ENCODE peak calls at places on chromosomes 11 and 22, in seven cellular contexts. I, R, D, T, F, P and A are unnamed samples. For H3K36me3, the result is how much of the 10 kb centered on the place peaks cover.

GRCh38 chr11:29119116-29119515 is 897.7 kb downstream of the KCNA4 start:
- DNase-seq in I (no peak), R (no peak), D (no peak), T (no peak), F (no peak), P (no peak), A (no peak)

GRCh38 chr11:124944565-124944964 is 8.7 kb upstream of the HEPACAM start:
- DNase-seq in I (no peak), R (no peak), D (no peak), T (no peak), F (no peak), P (no peak), A (no peak)

GRCh38 chr11:75150079-75150478 is 828 bp upstream of the SLCO2B1 start:
- DNase-seq in I (no peak), R (no peak), D (no peak), T (no peak), F (no peak), P (no peak), A (no peak)

GRCh38 chr22:40196628-40197027 is 18.9 kb downstream of the TNRC6B start:
- DNase-seq in I (peak), R (no peak), D (no peak), T (no peak), F (no peak), P (no peak), A (no peak)

GRCh38 chr11:81655351-81655750 is 1078.3 kb downstream of the FAM181B start:
- DNase-seq in I (no peak), R (no peak), D (no peak), T (no peak), F (no peak), P (no peak), A (no peak)

GRCh38 chr11:69869311-69869939 is 50.2 kb upstream of the FGF3 start:
- DNase-seq in I (no peak), R (no peak), D (no peak), T (no peak), F (no peak), P (no peak), A (no peak)

GRCh38 chr11:32231909-32232493 is 141.1 kb downstream of the RCN1 start:
- DNase-seq in I (peak), R (no peak), D (no peak), T (no peak), F (peak), P (no peak), A (no peak)

GRCh38 chr22:27125539-27125938 is 468.2 kb downstream of the MIAT start:
- DNase-seq in I (no peak), R (no peak), D (no peak), T (no peak), F (no peak), P (no peak), A (no peak)

GRCh38 chr11:106523921-106524320 is 446.5 kb downstream of the AASDHPPT start:
- DNase-seq in I (no peak), R (no peak), D (no peak), T (no peak), F (no peak), P (no peak), A (no peak)

GRCh38 chr22:50287731-50288130 is 17.6 kb upstream of the MAPK11 start:
- DNase-seq in I (no peak), R (no peak), D (no peak), T (no peak), F (no peak), P (no peak), A (no peak)

GRCh38 chr11:120228794-120229384 is 11.1 kb upstream of the POU2F3 start:
- DNase-seq in I (no peak), R (no peak), D (no peak), T (no peak), F (no peak), P (no peak), A (no peak)

GRCh38 chr22:35318346-35319215 is 18.9 kb downstream of the TOM1 start:
- DNase-seq in I (no peak), R (no peak), D (no peak), T (peak), F (no peak), P (no peak), A (no peak)
- H3K36me3 ChIP-seq in I (under half), R (under half), D (under half), T (under half), F (under half), P (under half), A (under half)

DNA sequence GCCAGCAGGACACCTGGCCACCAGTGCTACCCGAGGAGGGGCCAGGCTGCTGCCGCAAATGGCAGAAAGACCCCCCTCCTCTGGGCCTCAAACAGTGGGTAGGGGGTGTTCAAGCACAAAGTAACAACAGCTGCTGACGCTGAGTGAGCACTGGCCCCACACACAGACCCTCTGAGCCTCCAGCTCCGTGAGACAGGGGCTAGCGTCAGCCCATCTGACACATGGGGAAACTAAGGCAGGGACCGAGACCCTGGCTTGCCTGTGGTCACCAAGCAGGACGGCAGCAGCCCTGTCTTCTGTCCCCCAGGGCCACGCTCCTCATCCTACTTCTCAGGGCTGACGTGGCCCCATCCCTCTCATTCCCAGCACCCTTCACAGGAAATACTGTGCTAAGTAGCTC is 36.5 kb downstream of the NUP50 start:
- DNase-seq in I (no peak), R (peak), D (no peak), T (no peak), F (no peak), P (no peak), A (no peak)
- H3K36me3 ChIP-seq in I (under half), R (under half), D (under half), T (under half), F (under half), P (under half), A (under half)

DNA sequence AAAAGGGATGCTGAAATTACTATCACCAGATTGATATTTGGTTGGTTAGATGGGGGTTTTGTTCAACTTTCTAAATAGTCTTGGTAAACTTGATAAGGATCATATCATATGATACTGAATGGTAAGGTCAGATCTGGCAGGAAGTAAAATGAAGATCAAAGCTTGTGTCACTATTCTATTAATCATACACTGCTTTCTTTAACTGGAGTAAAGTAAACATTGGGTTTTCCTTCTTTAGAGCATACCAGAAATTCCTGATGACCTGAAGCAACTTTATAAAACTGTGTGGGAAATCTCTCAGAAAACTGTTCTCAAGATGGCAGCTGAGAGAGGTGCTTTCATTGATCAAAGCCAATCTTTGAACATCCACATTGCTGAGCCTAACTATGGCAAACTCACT is 40.2 kb downstream of the RRM1 start:
- DNase-seq in I (peak), R (no peak), D (no peak), T (no peak), F (no peak), P (no peak), A (no peak)
- H3K36me3 ChIP-seq in I (under half), R (under half), D (under half), T (under half), F (under half), P (under half), A (under half)

GRCh38 chr11:64722141-64723050 is 601 bp downstream of the NRXN2 start:
- DNase-seq in I (no peak), R (no peak), D (no peak), T (peak), F (no peak), P (no peak), A (no peak)
- H3K36me3 ChIP-seq in I (under half), R (under half), D (under half), T (under half), F (under half), P (under half), A (under half)